ENCODE peak calls at places on chromosomes 2 and 18, in seven cellular contexts. H is HCT116, T is HepG2, N is Panc1, G is GM23338, M is GM12878, E is SK-N-SH. L is an unnamed sample. For H3K4me1, the result is how much of the 10 kb centered on the place peaks cover.

GRCh38 chr2:54579682-54580349 is 123.7 kb downstream of the SPTBN1 start:
- DNase-seq in N (no peak), G (no peak), T (peak), M (peak), H (no peak), E (no peak), L (no peak)

GRCh38 chr18:55833543-55833942 is 245.6 kb upstream of the TCF4 start:
- DNase-seq in T (no peak), E (no peak), H (no peak), N (peak), M (no peak), G (no peak), L (no peak)

GRCh38 chr2:225993430-225993829 is 593.9 kb downstream of the NYAP2 start:
- DNase-seq in T (no peak), H (no peak), N (no peak), G (no peak), M (no peak), E (no peak), L (no peak)

GRCh38 chr2:236169741-236170654 is 1.8 kb upstream of the GBX2 start:
- DNase-seq in N (no peak), G (peak), M (no peak), T (no peak), E (peak), H (no peak), L (no peak)

GRCh38 chr2:230631470-230631869 is 81.2 kb upstream of the CAB39 start:
- DNase-seq in H (no peak), T (no peak), N (no peak), E (no peak), G (no peak), M (no peak), L (no peak)

GRCh38 chr2:15569658-15570615 is 8.8 kb upstream of the NBAS start:
- DNase-seq in H (no peak), N (no peak), M (no peak), E (no peak), G (no peak), T (no peak), L (no peak)

GRCh38 chr18:79532690-79533058 is 136.9 kb downstream of the NFATC1 start:
- DNase-seq in N (no peak), G (no peak), T (no peak), H (no peak), E (no peak), M (no peak), L (no peak)

GRCh38 chr2:10544252-10544651 is 96.1 kb upstream of the ODC1 start:
- DNase-seq in M (no peak), G (no peak), H (no peak), E (no peak), N (no peak), T (no peak), L (no peak)

GRCh38 chr2:172326211-172326509 is 101.2 kb upstream of the ITGA6 start:
- DNase-seq in N (no peak), H (no peak), T (no peak), G (no peak), E (no peak), M (no peak), L (no peak)

GRCh38 chr2:78592547-78592946 is 433.0 kb upstream of the REG3G start:
- DNase-seq in H (no peak), N (no peak), G (peak), M (no peak), E (no peak), T (no peak), L (no peak)

GRCh38 chr2:237413293-237414055 is 490 bp downstream of the COL6A3 start:
- DNase-seq in E (no peak), H (no peak), G (no peak), N (no peak), T (no peak), M (no peak), L (no peak)

GRCh38 chr2:98020992-98021713 is 25.4 kb upstream of the TMEM131 start:
- DNase-seq in G (peak), M (no peak), T (no peak), N (no peak), E (peak), H (no peak), L (no peak)

GRCh38 chr2:29528891-29529520 is 392.4 kb downstream of the ALK start:
- DNase-seq in N (no peak), E (no peak), H (no peak), T (no peak), G (no peak), M (no peak), L (no peak)

GRCh38 chr2:130762031-130762909 is 6.9 kb downstream of the AMER3 start:
- DNase-seq in E (no peak), H (no peak), G (no peak), M (no peak), N (no peak), T (no peak), L (no peak)

GRCh38 chr2:178229927-178230326 is 35.6 kb downstream of the OSBPL6 start:
- DNase-seq in G (no peak), H (no peak), M (no peak), T (no peak), N (no peak), E (no peak), L (no peak)

GRCh38 chr2:128306931-128307460 is 11.7 kb downstream of the HS6ST1 start:
- DNase-seq in M (no peak), T (no peak), N (no peak), G (no peak), H (no peak), E (no peak), L (no peak)

GRCh38 chr2:33275689-33276444 is 200.6 kb upstream of the RASGRP3 start:
- DNase-seq in N (peak), H (peak), E (peak), T (peak), M (no peak), G (no peak), L (peak)

GRCh38 chr2:73503992-73504570 is 118.4 kb downstream of the ALMS1 start:
- DNase-seq in H (no peak), T (no peak), E (no peak), N (no peak), G (no peak), M (no peak), L (peak)

GRCh38 chr18:46051731-46052461 is 20.2 kb downstream of the PSTPIP2 start:
- DNase-seq in N (no peak), M (no peak), E (no peak), T (peak), G (no peak), H (no peak), L (no peak)

GRCh38 chr18:41396861-41397260 is 558.2 kb upstream of the PIK3C3 start:
- DNase-seq in H (no peak), T (no peak), E (no peak), G (no peak), M (no peak), N (no peak), L (no peak)

GRCh38 chr2:27241761-27242613 is 20.9 kb downstream of the SLC30A3 start:
- DNase-seq in H (no peak), T (no peak), G (no peak), M (no peak), N (no peak), E (no peak), L (no peak)

GRCh38 chr2:96800762-96801463 is 15.2 kb upstream of the CNNM3 start:
- DNase-seq in M (no peak), T (peak), H (no peak), G (peak), E (peak), N (no peak), L (peak)

GRCh38 chr2:204538179-204539009 is 6.9 kb upstream of the PARD3B start:
- DNase-seq in H (no peak), G (peak), E (peak), T (no peak), M (no peak), N (no peak), L (peak)

GRCh38 chr18:2880473-2880872 is 33.7 kb downstream of the EMILIN2 start:
- DNase-seq in G (peak), N (no peak), E (no peak), M (no peak), T (no peak), H (no peak), L (no peak)

GRCh38 chr2:137928547-137929503 is 35.4 kb upstream of the HNMT start:
- DNase-seq in G (no peak), T (peak), N (no peak), E (peak), M (no peak), H (no peak), L (no peak)

GRCh38 chr2:213247566-213247965 is 36.7 kb upstream of the SPAG16 start:
- DNase-seq in T (no peak), G (no peak), E (no peak), H (no peak), N (no peak), M (no peak), L (no peak)

GRCh38 chr2:228771306-228771705 is 499.8 kb downstream of the PID1 start:
- DNase-seq in N (no peak), E (no peak), T (no peak), G (no peak), M (no peak), H (no peak), L (no peak)
- TF ChIP-seq POLR2AphosphoS5 in N (no peak), E (no peak), T (no peak), G (no peak), M (no peak), H (no peak), L (no peak)

DNA sequence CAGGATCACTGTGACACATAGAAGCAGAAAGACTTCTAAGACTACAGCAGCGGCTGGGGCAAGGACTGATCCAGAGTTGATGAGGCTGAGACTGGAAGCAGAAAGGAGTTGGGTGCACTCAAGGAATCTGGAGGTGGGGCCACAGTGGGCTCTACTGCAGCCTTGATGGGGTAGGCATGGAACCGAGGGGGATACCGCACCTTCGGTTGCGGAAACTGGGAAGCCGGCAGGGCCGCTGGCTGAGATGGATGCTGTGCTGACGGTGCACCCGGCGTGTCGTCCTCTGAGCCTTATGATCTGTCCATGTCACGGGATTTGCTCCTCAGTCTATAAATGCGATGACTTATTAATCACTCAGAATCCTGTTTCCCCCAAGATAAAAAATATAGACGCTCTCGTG is 473.5 kb upstream of the MYT1L start:
- DNase-seq in M (no peak), E (peak), G (no peak), H (no peak), N (no peak), T (no peak), L (no peak)
- H3K4me1 ChIP-seq in M (under half), E (under half), G (under half), H (under half), N (under half), T (under half), L (under half)

DNA sequence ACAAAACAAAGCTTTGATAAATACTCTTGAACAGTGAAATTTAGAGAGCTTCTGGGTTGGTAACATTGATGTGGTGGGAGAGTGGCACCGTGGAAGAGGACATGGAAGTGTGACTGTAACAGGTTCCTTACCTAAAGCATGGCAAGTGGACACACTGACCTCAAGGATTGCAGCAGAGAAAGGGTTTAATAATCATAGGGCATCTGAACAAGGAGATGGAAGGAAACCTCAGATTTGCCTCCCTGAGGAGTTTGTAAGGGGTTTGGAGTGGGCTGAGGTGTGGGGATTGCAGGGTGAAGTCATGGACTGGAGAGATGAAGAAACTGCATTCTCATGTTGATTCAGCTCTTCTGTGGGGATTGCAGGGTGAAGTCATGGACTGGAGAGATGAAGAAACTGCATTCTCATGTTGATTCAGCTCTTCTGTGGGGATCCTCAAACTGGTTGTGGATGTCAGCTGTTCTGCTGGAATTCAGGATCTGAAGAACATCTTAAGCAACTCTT is 83.8 kb upstream of the TLK1 start:
- DNase-seq in T (no peak), M (no peak), E (no peak), H (no peak), N (no peak), G (no peak), L (no peak)
- TF ChIP-seq REST in T (no peak), M (no peak), E (no peak), H (no peak), N (no peak), G (no peak), L (no peak)

DNA sequence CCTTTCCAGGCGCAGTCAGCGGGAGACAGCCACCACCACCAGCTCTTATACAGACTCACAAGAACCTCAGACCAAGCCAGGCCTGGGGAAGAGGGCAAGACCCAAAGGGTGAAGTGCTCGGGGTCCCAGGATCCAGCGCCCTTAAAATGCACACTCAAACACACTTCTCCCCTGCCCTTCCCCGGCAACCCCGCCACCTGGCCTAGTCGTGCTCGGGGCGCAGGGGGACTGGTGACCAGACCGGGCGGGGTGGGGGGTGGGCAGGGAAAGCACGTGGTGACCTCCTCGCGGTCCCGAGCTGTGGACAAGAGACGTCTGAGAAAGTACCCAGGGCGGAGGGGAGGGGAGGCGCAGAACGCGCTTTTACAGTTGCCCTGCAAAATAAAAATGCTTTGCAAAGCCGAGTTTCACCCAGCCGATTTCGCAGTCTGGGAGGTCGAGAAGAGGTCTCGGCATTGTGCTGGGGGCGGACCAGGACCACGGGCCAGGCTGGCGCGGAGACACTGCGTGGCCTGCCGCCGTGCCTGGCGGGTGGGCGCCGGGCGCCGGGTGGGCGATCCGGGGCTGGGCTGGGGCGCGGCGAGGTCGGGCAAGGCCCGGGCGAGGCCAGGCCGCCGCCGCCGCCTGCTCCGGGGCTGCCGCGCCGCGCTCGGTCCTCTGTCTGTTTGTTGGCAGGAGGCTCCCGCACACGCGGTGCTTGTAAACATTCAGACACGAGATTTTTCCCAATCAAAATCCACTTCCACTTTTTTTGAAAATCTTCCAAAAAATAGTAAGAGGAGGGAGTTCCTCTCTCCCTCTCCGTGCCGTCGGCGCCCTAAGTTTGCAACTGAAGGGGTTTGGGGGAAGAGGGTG is 2.0 kb downstream of the BCL11A start:
- DNase-seq in E (peak), H (no peak), G (peak), N (no peak), M (no peak), T (no peak), L (no peak)
- TF ChIP-seq POLR2AphosphoS5 in E (no peak), H (no peak), G (no peak), N (no peak), M (no peak), T (no peak), L (no peak)

GRCh38 chr2:160290590-160290989 is 90.5 kb upstream of the ITGB6 start:
- DNase-seq in N (no peak), G (no peak), H (no peak), E (no peak), T (no peak), M (no peak), L (no peak)

GRCh38 chr2:160289803-160290202 is 89.7 kb upstream of the ITGB6 start:
- DNase-seq in T (no peak), H (no peak), M (no peak), G (no peak), E (no peak), N (no peak), L (no peak)

GRCh38 chr2:160293401-160293911 is 93.4 kb upstream of the ITGB6 start:
- DNase-seq in E (peak), H (no peak), G (no peak), N (no peak), M (no peak), T (no peak), L (no peak)

GRCh38 chr2:160292225-160292624 is 92.2 kb upstream of the ITGB6 start:
- DNase-seq in M (no peak), G (no peak), H (no peak), E (no peak), T (peak), N (no peak), L (no peak)

GRCh38 chr2:160291382-160291781 is 91.3 kb upstream of the ITGB6 start:
- DNase-seq in H (no peak), G (no peak), N (no peak), M (no peak), T (no peak), E (no peak), L (no peak)
- H3K4me1 ChIP-seq in H (under half), G (under half), N (under half), M (under half), T (under half), E (under half), L (under half)

GRCh38 chr2:24973812-24974211 is 2.1 kb upstream of the DNAJC27 start:
- DNase-seq in H (no peak), T (no peak), N (no peak), G (no peak), M (no peak), E (peak), L (peak)

GRCh38 chr2:24971550-24972314 is at the start of gene DNAJC27:
- DNase-seq in N (peak), T (peak), G (peak), H (peak), E (peak), M (peak), L (peak)

GRCh38 chr2:24971300-24971549 is 530 bp downstream of the DNAJC27 start:
- DNase-seq in G (no peak), E (no peak), T (no peak), N (no peak), M (no peak), H (no peak), L (no peak)

GRCh38 chr2:24970483-24971299 is 1.1 kb downstream of the DNAJC27 start:
- DNase-seq in G (peak), N (no peak), H (no peak), M (no peak), T (peak), E (no peak), L (no peak)

GRCh38 chr2:24972315-24972958 is 682 bp upstream of the DNAJC27 start:
- DNase-seq in T (peak), M (peak), N (no peak), E (peak), G (peak), H (peak), L (no peak)
- TF ChIP-seq REST in T (no peak), M (no peak), N (no peak), E (no peak), G (no peak), H (no peak), L (no peak)

GRCh38 chr2:191617589-191617988 is 60.3 kb upstream of the NABP1 start:
- DNase-seq in M (peak), N (no peak), E (no peak), G (no peak), H (no peak), T (no peak), L (no peak)

GRCh38 chr2:191611614-191612013 is 66.3 kb upstream of the NABP1 start:
- DNase-seq in E (no peak), N (no peak), M (no peak), T (no peak), H (no peak), G (no peak), L (no peak)

GRCh38 chr2:191614759-191615158 is 63.2 kb upstream of the NABP1 start:
- DNase-seq in M (no peak), G (no peak), T (no peak), H (no peak), E (no peak), N (no peak), L (no peak)

GRCh38 chr2:191610749-191611148 is 67.2 kb upstream of the NABP1 start:
- DNase-seq in G (no peak), E (no peak), H (no peak), N (no peak), T (no peak), M (no peak), L (no peak)

DNA sequence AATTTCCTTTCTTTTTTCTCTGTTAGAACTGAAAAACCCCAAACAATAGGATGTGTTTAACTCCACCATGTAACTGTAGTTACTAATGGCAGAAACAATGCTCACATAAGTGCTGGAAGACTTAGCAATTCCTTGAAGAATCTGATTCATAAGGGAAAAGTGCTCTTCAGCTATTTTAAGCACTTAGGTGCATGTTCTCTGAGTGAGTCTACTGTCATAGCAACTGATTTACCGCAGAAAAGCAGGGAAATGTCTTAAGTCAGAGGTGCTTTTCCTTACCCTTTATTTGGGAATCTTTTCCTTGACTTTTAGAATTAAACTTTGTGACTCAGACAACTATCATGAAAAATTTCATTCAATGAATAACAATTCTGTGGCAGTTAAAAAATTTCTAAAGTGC is 65.4 kb upstream of the NABP1 start:
- DNase-seq in T (no peak), H (no peak), N (no peak), E (no peak), M (no peak), G (no peak), L (no peak)
- TF ChIP-seq POLR2AphosphoS5 in T (no peak), H (no peak), N (no peak), E (peak), M (no peak), G (no peak), L (no peak)

L was measured in K562.